ENCODE peak calls at places on chromosomes 7 and 10, in four cellular contexts. A is RCC 7860, Y is A549, Z is neural crest cell. O is an unnamed sample.

GRCh38 chr7:151351967-151352366 is 10.4 kb downstream of the NUB1 start:
- DNase-seq in A (no peak), Y (no peak), Z (no peak), O (no peak)

GRCh38 chr10:118543714-118544400 is 51.6 kb downstream of the PRLHR start:
- DNase-seq in A (peak), Y (peak), Z (peak), O (peak)

GRCh38 chr7:121259826-121260225 is 69.0 kb upstream of the WNT16 start:
- DNase-seq in A (no peak), Y (no peak), Z (no peak), O (no peak)

GRCh38 chr10:52768114-52768532 is 4.5 kb downstream of the MBL2 start:
- DNase-seq in A (no peak), Y (no peak), Z (no peak), O (no peak)

GRCh38 chr7:87920578-87920977 is 13.5 kb upstream of the ADAM22 start:
- DNase-seq in A (no peak), Y (no peak), Z (no peak), O (no peak)

GRCh38 chr10:99984201-99984600 is 25.5 kb downstream of the DNMBP start:
- DNase-seq in A (no peak), Y (no peak), Z (no peak), O (no peak)

GRCh38 chr10:10782603-10783002 is 235.1 kb upstream of the CELF2 start:
- DNase-seq in A (peak), Y (no peak), Z (no peak), O (no peak)

GRCh38 chr7:111654414-111654813 is 92.1 kb upstream of the IMMP2L start:
- DNase-seq in A (no peak), Y (no peak), Z (no peak), O (no peak)

GRCh38 chr7:20407585-20408466 is 77.1 kb downstream of the ITGB8 start:
- DNase-seq in A (no peak), Y (peak), Z (no peak), O (no peak)

GRCh38 chr7:38368191-38368605 is 94.8 kb upstream of the TARP start:
- DNase-seq in A (peak), Y (peak), Z (peak), O (peak)

GRCh38 chr7:40008218-40008815 is 58.3 kb downstream of the CDK13 start:
- DNase-seq in A (peak), Y (peak), Z (no peak), O (peak)

GRCh38 chr7:79241288-79242055 is 212.0 kb downstream of the MAGI2 start:
- DNase-seq in A (peak), Y (no peak), Z (no peak), O (no peak)

GRCh38 chr10:92880233-92880861 is 32.0 kb downstream of the EXOC6 start:
- DNase-seq in A (no peak), Y (peak), Z (no peak), O (no peak)

O was measured in Panc1.